ENCODE peak calls at places on chromosome 21, in ten cellular contexts. L, U, D, C, S, X, R, G, J and A are unnamed samples.

GRCh38 chr21:18493420-18493819 is 89.8 kb upstream of the TMPRSS15 start:
- DNase-seq in L (no peak), U (no peak), D (no peak), C (no peak), S (no peak), X (no peak), R (no peak), G (no peak), J (no peak), A (no peak)

GRCh38 chr21:39882186-39882882 is 15.1 kb downstream of the PCP4 start:
- DNase-seq in L (no peak), U (no peak), D (peak; percentile 2), C (no peak), S (no peak), X (no peak), R (no peak), G (no peak), J (no peak), A (no peak)

GRCh38 chr21:15421947-15422346 is 307.8 kb upstream of the USP25 start:
- DNase-seq in L (no peak), U (no peak), D (no peak), C (no peak), S (no peak), X (no peak), R (no peak), G (no peak), J (no peak), A (no peak)

GRCh38 chr21:40049959-40050290 is 182.7 kb downstream of the PCP4 start:
- DNase-seq in L (no peak), U (peak; percentile 42), D (no peak), C (no peak), S (no peak), X (no peak), R (no peak), G (peak; percentile 68), J (no peak), A (no peak)

GRCh38 chr21:41065539-41065938 is 102.4 kb upstream of the BACE2 start:
- DNase-seq in L (peak; percentile 32), U (no peak), D (no peak), C (no peak), S (no peak), X (no peak), R (no peak), G (no peak), J (no peak), A (no peak)

GRCh38 chr21:37087188-37087587 is 14.1 kb downstream of the TTC3 start:
- DNase-seq in L (no peak), U (no peak), D (no peak), C (no peak), S (no peak), X (no peak), R (no peak), G (peak; percentile 15), J (no peak), A (no peak)

GRCh38 chr21:37095821-37096220 is 22.8 kb downstream of the TTC3 start:
- DNase-seq in L (no peak), U (no peak), D (no peak), C (no peak), S (no peak), X (no peak), R (no peak), G (no peak), J (no peak), A (no peak)

GRCh38 chr21:29430030-29430429 is 131.3 kb downstream of the BACH1 start:
- DNase-seq in L (no peak), U (no peak), D (no peak), C (no peak), S (no peak), X (no peak), R (no peak), G (no peak), J (no peak), A (no peak)

GRCh38 chr21:39754811-39755210 is 9.8 kb downstream of the IGSF5 start:
- DNase-seq in L (no peak), U (no peak), D (no peak), C (no peak), S (no peak), X (no peak), R (no peak), G (no peak), J (no peak), A (no peak)

GRCh38 chr21:35288238-35288637 is 239.1 kb upstream of the RUNX1 start:
- DNase-seq in L (no peak), U (no peak), D (no peak), C (no peak), S (no peak), X (no peak), R (no peak), G (no peak), J (no peak), A (no peak)

GRCh38 chr21:21076051-21076450 is 77.8 kb downstream of the NCAM2 start:
- DNase-seq in L (no peak), U (no peak), D (no peak), C (no peak), S (no peak), X (no peak), R (no peak), G (no peak), J (no peak), A (no peak)

GRCh38 chr21:29306920-29307319 is 8.2 kb downstream of the BACH1 start:
- DNase-seq in L (no peak), U (no peak), D (peak; percentile 47), C (no peak), S (no peak), X (no peak), R (no peak), G (no peak), J (no peak), A (no peak)

GRCh38 chr21:36388076-36388475 is 2.9 kb downstream of the CHAF1B start:
- DNase-seq in L (no peak), U (no peak), D (no peak), C (no peak), S (no peak), X (no peak), R (no peak), G (peak; percentile 51), J (no peak), A (no peak)

GRCh38 chr21:41138711-41139110 is 29.2 kb upstream of the BACE2 start:
- DNase-seq in L (no peak), U (no peak), D (no peak), C (no peak), S (no peak), X (no peak), R (no peak), G (no peak), J (no peak), A (no peak)

GRCh38 chr21:37032877-37033471 is 26.5 kb downstream of the RIPPLY3 start:
- DNase-seq in L (no peak), U (no peak), D (no peak), C (no peak), S (no peak), X (no peak), R (peak; percentile 17), G (no peak), J (no peak), A (no peak)

DNA sequence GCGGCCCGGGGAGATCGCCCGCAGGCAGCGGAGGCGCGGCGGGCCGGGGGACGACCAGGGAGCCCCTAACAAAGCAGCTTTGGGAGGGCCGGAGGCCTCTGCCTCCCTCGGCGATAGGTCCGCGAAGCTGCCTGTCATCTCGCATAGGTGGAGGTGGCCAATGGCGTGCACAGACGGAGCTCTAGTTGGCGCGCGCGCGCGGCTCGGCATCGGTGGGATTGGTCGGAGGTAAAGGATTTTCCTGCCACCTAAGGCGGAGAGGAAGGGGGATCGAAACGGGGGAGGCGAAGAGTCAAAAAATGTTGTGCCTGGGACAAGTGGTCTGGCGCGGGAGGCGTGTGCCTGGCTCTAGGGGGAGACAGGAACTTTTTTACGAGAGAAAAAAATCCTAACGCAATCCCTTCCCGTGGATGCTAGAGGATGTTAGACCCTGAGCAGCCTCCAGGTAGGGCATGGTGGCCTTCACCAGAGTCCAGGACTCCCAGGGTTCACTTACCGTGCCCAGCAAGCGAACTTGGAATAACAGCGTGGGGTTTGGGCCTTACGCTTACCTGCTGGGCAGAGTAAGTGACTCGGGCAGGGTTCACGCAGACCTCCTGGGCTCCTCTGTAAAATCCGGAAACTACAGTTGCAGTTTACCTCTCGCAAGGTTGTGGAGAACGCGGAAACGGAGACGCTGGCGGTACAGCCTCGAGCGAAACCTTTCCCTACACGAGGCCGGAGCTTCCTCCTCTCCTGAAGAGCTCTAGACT is 99.9 kb upstream of the SOD1 start:
- DNase-seq in L (peak; percentile 98), U (peak; percentile 98), D (peak; percentile 78), C (peak; percentile 84), S (peak; percentile 98), X (peak; percentile 64), R (peak; percentile 83), G (peak; percentile 99), J (peak; percentile 87), A (peak; percentile 99)
- TF ChIP-seq CTCF in L (no peak), U (no peak), D (no peak), C (no peak), S (peak; percentile 33), X (no peak), R (no peak), G (peak; percentile 8), J (no peak), A (no peak)

DNA sequence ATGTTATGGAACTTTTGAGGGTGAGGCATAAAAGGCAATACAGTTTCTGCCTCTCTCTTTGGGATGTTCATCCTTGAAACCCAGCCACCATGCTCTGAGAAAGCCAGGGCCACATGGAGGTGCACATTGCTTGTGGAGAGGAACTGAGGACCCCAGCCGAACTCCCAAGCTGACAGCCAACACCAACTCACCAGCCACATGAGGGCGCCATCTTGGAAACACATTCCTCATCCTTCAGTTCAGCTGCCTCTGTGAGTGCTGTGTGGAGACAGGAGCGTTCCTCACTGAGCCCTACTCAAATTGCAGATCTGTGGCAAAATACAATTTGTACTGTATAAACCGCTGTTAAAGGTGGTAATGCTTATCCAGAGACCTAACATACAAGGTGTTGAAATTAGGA is 137.5 kb downstream of the GABPA start:
- DNase-seq in L (no peak), U (peak; percentile 61), D (no peak), C (no peak), S (no peak), X (no peak), R (no peak), G (peak; percentile 60), J (no peak), A (no peak)
- TF ChIP-seq CTCF in L (no peak), U (peak; percentile 48), D (no peak), C (no peak), S (no peak), X (no peak), R (no peak), G (peak; percentile 52), J (no peak), A (no peak)

GRCh38 chr21:44752701-44753235 is 41.4 kb upstream of the TSPEAR start:
- DNase-seq in L (no peak), U (no peak), D (no peak), C (no peak), S (no peak), X (peak; percentile 16), R (no peak), G (no peak), J (no peak), A (no peak)
- TF ChIP-seq CTCF in L (no peak), U (peak; percentile 18), D (no peak), C (no peak), S (no peak), X (no peak), R (no peak), G (no peak), J (no peak), A (no peak)

DNA sequence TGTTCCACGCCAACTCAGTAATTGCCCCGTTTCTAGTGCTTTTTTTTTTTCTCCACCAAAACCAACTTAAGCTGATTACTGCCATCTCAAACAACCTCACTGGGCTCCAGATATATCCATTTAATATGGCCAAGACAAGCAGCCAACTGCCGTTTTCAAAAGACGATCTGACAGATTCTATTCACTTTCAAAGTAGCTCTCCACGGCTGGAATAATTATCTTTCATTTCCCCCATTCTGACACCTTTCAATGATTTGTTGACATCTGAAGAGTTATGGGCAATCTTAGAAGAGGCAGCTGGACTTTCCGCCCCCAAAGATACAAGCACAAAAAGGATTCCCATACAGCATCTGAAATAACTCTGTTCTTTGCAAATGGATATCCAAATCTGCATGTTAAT is 56.0 kb downstream of the OLIG1 start:
- DNase-seq in L (no peak), U (no peak), D (no peak), C (no peak), S (no peak), X (no peak), R (no peak), G (no peak), J (no peak), A (no peak)
- TF ChIP-seq CTCF in L (no peak), U (no peak), D (no peak), C (no peak), S (no peak), X (no peak), R (no peak), G (no peak), J (no peak), A (no peak)